ENCODE peak calls at places on chromosomes 16 and 17, in four cellular contexts. R, B, K and F are unnamed samples.

GRCh38 chr16:22077700-22078313 is 14.5 kb upstream of the VWA3A start:
- DNase-seq in K (peak), R (peak), B (no peak), F (peak)

GRCh38 chr17:79112471-79112870 is 37.8 kb downstream of the ENGASE start:
- DNase-seq in K (no peak), B (no peak), R (no peak), F (no peak)

GRCh38 chr17:33981713-33982601 is 273.1 kb upstream of the CCL2 start:
- DNase-seq in B (no peak), K (no peak), R (no peak), F (peak)

GRCh38 chr17:77352441-77352840 is 211.7 kb downstream of the SEC14L1 start:
- DNase-seq in B (no peak), K (no peak), R (no peak), F (no peak)

GRCh38 chr17:64920026-64920418 is 744 bp upstream of the LRRC37A3 start:
- DNase-seq in R (peak), B (no peak), K (no peak), F (no peak)

GRCh38 chr16:69890114-69890890 is 60.8 kb upstream of the CLEC18A start:
- DNase-seq in B (no peak), R (no peak), K (peak), F (peak)

GRCh38 chr17:14211778-14212177 is 24.9 kb downstream of the CDRT15 start:
- DNase-seq in B (no peak), R (no peak), K (no peak), F (no peak)

GRCh38 chr17:51000835-51001638 is 119.6 kb downstream of the SPAG9 start:
- DNase-seq in B (no peak), R (peak), K (peak), F (peak)

GRCh38 chr16:75340715-75341500 is 89.5 kb upstream of the BCAR1 start:
- DNase-seq in R (peak), K (peak), B (no peak), F (no peak)

GRCh38 chr17:53093386-53093785 is 729.3 kb upstream of the KIF2B start:
- DNase-seq in B (no peak), K (no peak), R (no peak), F (peak)